ENCODE peak calls at places on chromosomes 5 and 9, in five cellular contexts. B, P, G, T and W are unnamed samples.

GRCh38 chr5:6905883-6906282 is 192.7 kb downstream of the TENT4A start:
- DNase-seq in B (no peak), P (no peak), G (no peak), T (peak), W (no peak)

GRCh38 chr5:172901788-172902496 is 57.3 kb upstream of the RPL26L1 start:
- DNase-seq in B (peak), P (no peak), G (no peak), T (peak), W (peak)

GRCh38 chr9:126420643-126421564 is 94.3 kb downstream of the MVB12B start:
- DNase-seq in B (peak), P (no peak), G (peak), T (peak), W (peak)

GRCh38 chr5:17105744-17106450 is 111.5 kb upstream of the BASP1 start:
- DNase-seq in B (peak), P (no peak), G (no peak), T (no peak), W (no peak)

GRCh38 chr5:51376504-51376903 is 6.7 kb upstream of the ISL1 start:
- DNase-seq in B (no peak), P (no peak), G (no peak), T (no peak), W (no peak)

GRCh38 chr9:127396808-127397721 is at the start of gene SLC2A8:
- DNase-seq in B (peak), P (peak), G (peak), T (peak), W (peak)

GRCh38 chr5:136018814-136019777 is 9.7 kb upstream of the TGFBI start:
- DNase-seq in B (peak), P (no peak), G (no peak), T (peak), W (no peak)

GRCh38 chr9:72600671-72601070 is 79.3 kb downstream of the TMC1 start:
- DNase-seq in B (no peak), P (no peak), G (no peak), T (no peak), W (no peak)

GRCh38 chr5:14184082-14184481 is 40.9 kb downstream of the TRIO start:
- DNase-seq in B (no peak), P (no peak), G (no peak), T (no peak), W (no peak)

GRCh38 chr9:38358390-38359296 is 33.9 kb upstream of the ALDH1B1 start:
- DNase-seq in B (peak), P (no peak), G (no peak), T (no peak), W (peak)

GRCh38 chr5:30725053-30725452 is 468.4 kb upstream of the CDH6 start:
- DNase-seq in B (no peak), P (no peak), G (no peak), T (no peak), W (no peak)

GRCh38 chr9:27462846-27463245 is 61.2 kb upstream of the IFNK start:
- DNase-seq in B (no peak), P (no peak), G (no peak), T (no peak), W (no peak)

GRCh38 chr5:173498871-173499470 is 117.5 kb downstream of the BOD1 start:
- DNase-seq in B (peak), P (no peak), G (no peak), T (no peak), W (no peak)

GRCh38 chr9:129773262-129774048 is 20.6 kb upstream of the PTGES start:
- DNase-seq in B (peak), P (no peak), G (no peak), T (peak), W (peak)

GRCh38 chr5:10695759-10696543 is 65.1 kb downstream of the DAP start:
- DNase-seq in B (peak), P (no peak), G (no peak), T (no peak), W (peak)

GRCh38 chr9:123120953-123121352 is 87.5 kb downstream of the GPR21 start:
- DNase-seq in B (no peak), P (no peak), G (no peak), T (no peak), W (no peak)

GRCh38 chr5:164504141-164504772 is 998.8 kb downstream of the MAT2B start:
- DNase-seq in B (peak), P (no peak), G (peak), T (peak), W (peak)

GRCh38 chr5:140142246-140142645 is 16.5 kb downstream of the IGIP start:
- DNase-seq in B (no peak), P (no peak), G (no peak), T (no peak), W (no peak)

GRCh38 chr9:70403166-70403565 is 11.3 kb downstream of the KLF9 start:
- DNase-seq in B (peak), P (no peak), G (no peak), T (no peak), W (no peak)

GRCh38 chr5:160166069-160166972 is 47.1 kb upstream of the PWWP2A start:
- DNase-seq in B (no peak), P (no peak), G (no peak), T (no peak), W (no peak)

GRCh38 chr5:166342330-166342891 is 1949.0 kb upstream of the WWC1 start:
- DNase-seq in B (no peak), P (no peak), G (no peak), T (no peak), W (no peak)

GRCh38 chr5:72402381-72402890 is 82.3 kb downstream of the PTCD2 start:
- DNase-seq in B (peak), P (no peak), G (no peak), T (peak), W (no peak)

GRCh38 chr5:116488334-116488733 is 86.3 kb downstream of the SEMA6A start:
- DNase-seq in B (no peak), P (no peak), G (no peak), T (no peak), W (no peak)

GRCh38 chr5:156913719-156914370 is 49.2 kb downstream of the TIMD4 start:
- DNase-seq in B (no peak), P (no peak), G (no peak), T (no peak), W (no peak)

GRCh38 chr9:14652729-14653377 is 40.4 kb downstream of the ZDHHC21 start:
- DNase-seq in B (peak), P (no peak), G (no peak), T (peak), W (peak)

GRCh38 chr5:110053205-110053604 is 363.5 kb downstream of the MAN2A1 start:
- DNase-seq in B (no peak), P (no peak), G (no peak), T (no peak), W (no peak)

GRCh38 chr5:172542651-172543131 is 88.4 kb upstream of the SH3PXD2B start:
- DNase-seq in B (no peak), P (no peak), G (no peak), T (no peak), W (no peak)

GRCh38 chr9:133788819-133789733 is 50.9 kb upstream of the SARDH start:
- DNase-seq in B (no peak), P (no peak), G (no peak), T (no peak), W (no peak)